ENCODE peak calls at places on chromosomes 2 and 18, in six cellular contexts. D is SK-N-SH, O is PC-3, V is neural progenitor cell, G is hepatocyte, Q is MM.1S. R is an unnamed sample.

GRCh38 chr2:227377461-227378351 is 1.4 kb downstream of the TM4SF20 start:
- DNase-seq in Q (no peak), V (no peak), D (no peak), O (no peak), G (no peak), R (no peak)

GRCh38 chr2:215435809-215436704 is at the start of gene FN1:
- DNase-seq in O (peak; percentile 82), V (peak; percentile 96), Q (peak; percentile 84), D (peak; percentile 94), G (peak; percentile 97), R (no peak)

GRCh38 chr2:100748673-100749072 is 71.3 kb upstream of the NPAS2 start:
- DNase-seq in V (no peak), D (no peak), G (no peak), O (no peak), Q (no peak), R (no peak)

GRCh38 chr2:215535726-215536125 is 99.9 kb upstream of the FN1 start:
- DNase-seq in O (peak; percentile 61), D (no peak), V (no peak), Q (no peak), G (no peak), R (no peak)

GRCh38 chr18:1930291-1931270 is 640.7 kb downstream of the METTL4 start:
- DNase-seq in G (no peak), V (no peak), D (no peak), Q (no peak), O (no peak), R (no peak)

GRCh38 chr2:55099878-55100820 is 49.9 kb upstream of the RTN4 start:
- DNase-seq in V (no peak), G (no peak), Q (no peak), D (no peak), O (peak; percentile 53), R (peak; percentile 52)

GRCh38 chr2:197249771-197250397 is 60.7 kb downstream of the ANKRD44 start:
- DNase-seq in Q (no peak), O (no peak), D (no peak), V (no peak), G (no peak), R (no peak)

GRCh38 chr2:146826388-146826787 is 1018.4 kb upstream of the ACVR2A start:
- DNase-seq in O (no peak), G (no peak), V (peak; percentile 54), Q (no peak), D (no peak), R (no peak)

DNA sequence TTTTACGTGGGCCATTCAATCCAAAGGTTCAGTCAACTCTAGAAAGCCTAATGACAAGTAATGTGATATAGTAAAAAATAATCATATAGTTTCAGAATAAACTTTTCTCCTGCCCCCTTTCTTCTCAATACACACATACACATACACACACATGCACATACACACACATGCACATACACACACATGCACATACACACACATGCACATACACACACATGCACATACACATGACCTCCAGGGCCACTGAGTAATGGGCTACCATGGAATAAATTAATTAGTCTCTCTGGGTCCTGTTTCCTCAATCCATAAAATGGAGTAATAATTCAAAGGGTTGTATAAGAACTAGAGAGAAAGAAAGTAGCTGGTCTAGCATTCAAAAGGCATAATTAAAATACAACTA is 5.4 kb upstream of the TRIB2 start:
- DNase-seq in Q (no peak), V (no peak), G (no peak), D (no peak), O (no peak), R (no peak)
- H2AFZ ChIP-seq in Q (no peak overlapping the region), V (no peak overlapping the region), G (no peak overlapping the region), D (no peak overlapping the region), O (no peak overlapping the region), R (no peak overlapping the region)

DNA sequence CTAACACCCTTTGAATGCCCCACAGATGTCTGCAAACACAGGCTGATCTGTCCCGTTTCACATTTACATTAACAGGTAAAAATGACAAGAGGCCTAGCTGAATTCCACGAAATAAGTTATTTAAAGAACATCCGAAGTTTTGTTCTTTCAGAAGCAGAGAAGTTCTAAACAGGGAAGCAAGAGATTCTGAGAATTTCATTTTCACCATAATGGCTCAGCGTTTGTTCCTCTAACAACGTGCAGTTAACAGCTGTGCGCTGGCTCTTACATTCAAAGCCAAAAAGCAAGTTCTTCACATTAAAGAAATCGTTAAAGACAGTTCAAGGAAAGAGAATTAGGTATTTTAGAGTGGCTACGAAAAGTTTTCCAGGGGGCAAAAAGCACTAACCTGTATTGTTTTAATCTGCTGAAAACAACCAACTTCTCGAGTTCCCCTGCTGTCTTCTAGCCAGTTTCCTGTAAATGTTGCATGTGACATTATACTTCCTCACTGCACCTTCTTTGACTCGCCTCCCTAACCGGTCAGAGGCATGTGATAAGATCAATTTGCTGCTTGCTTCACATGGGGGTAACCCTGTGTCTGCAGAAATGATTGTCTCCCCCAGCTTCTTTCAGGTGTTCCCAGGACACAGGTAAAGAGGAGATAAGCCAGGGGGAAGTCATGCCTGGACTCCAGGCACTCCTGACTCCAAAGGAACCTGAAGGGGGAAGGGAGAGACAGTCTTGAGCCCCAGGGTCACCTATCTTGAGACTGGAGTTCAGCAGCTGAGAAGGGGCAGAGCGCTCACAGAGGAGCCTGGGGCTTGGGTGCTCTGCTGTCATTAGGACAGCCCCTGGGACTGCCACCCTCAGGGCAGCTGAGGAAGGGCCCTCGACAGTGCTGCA is 36.8 kb upstream of the WIPF1 start:
- DNase-seq in D (no peak), O (no peak), Q (peak; percentile 68), G (no peak), V (no peak), R (peak; percentile 78)
- TF ChIP-seq EZH2phosphoT487 in D (no peak), O (no peak), Q (no peak), G (no peak), V (no peak), R (no peak)

GRCh38 chr2:142291964-142292363 is 161.1 kb upstream of the LRP1B start:
- DNase-seq in D (no peak), G (no peak), V (no peak), Q (no peak), O (peak; percentile 25), R (no peak)
- H3K4me1 ChIP-seq in D (peaks cover 6% of the 10 kb centered on the region), G (no peaks in the 10 kb centered on the region), V (no peaks in the 10 kb centered on the region), Q (no peaks in the 10 kb centered on the region), O (no peaks in the 10 kb centered on the region), R (no peaks in the 10 kb centered on the region)

GRCh38 chr2:37706784-37707183 is 35.3 kb upstream of the CDC42EP3 start:
- DNase-seq in Q (peak; percentile 38), O (no peak), D (no peak), G (no peak), V (no peak), R (no peak)
- H2AFZ ChIP-seq in Q (peak overlapping the region; percentile 51), O (no peak overlapping the region), D (peak overlapping the region; percentile 32), G (no peak overlapping the region), V (peak overlapping the region; percentile 63), R (no peak overlapping the region)

GRCh38 chr18:10140928-10141327 is 227.1 kb downstream of the VAPA start:
- DNase-seq in G (peak; percentile 81), Q (peak; percentile 57), D (no peak), V (no peak), O (peak; percentile 79), R (no peak)

GRCh38 chr18:10141559-10141958 is 227.7 kb downstream of the VAPA start:
- DNase-seq in D (no peak), Q (no peak), O (no peak), G (no peak), V (no peak), R (no peak)

GRCh38 chr18:10142056-10142455 is 228.2 kb downstream of the VAPA start:
- DNase-seq in Q (no peak), O (no peak), D (no peak), G (no peak), V (no peak), R (no peak)

GRCh38 chr18:10139783-10140410 is 226.1 kb downstream of the VAPA start:
- DNase-seq in D (no peak), G (peak; percentile 49), Q (no peak), V (no peak), O (peak; percentile 49), R (no peak)

GRCh38 chr18:10140461-10140911 is 226.7 kb downstream of the VAPA start:
- DNase-seq in V (no peak), D (no peak), G (peak; percentile 26), O (peak; percentile 46), Q (peak; percentile 42), R (no peak)
- TF ChIP-seq EZH2phosphoT487 in V (no peak), D (no peak), G (no peak), O (no peak), Q (no peak), R (no peak)

DNA sequence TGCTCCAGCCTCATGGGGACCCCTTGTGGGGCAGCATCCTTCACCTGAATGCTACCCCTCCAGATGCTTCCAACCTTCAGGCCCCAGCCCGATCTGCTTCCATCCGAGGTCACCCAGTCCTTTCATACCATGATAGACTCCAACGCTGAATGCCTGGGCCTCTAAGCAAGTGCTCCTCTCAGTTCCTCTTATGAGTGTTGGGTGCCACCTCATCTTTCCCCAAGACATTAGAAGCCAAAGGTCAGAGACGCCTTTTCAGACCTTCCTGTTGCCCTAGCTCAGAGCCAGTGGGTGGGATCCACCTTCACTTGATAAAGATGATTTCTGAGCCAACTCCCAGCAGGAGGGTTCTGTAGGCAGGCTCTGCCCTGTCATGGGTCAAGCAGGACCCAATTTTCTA is 174.5 kb upstream of the MGAT5 start:
- DNase-seq in G (no peak), V (no peak), D (no peak), Q (no peak), O (no peak), R (peak; percentile 16)
- H3K4me1 ChIP-seq in G (no peaks in the 10 kb centered on the region), V (peaks cover 3% of the 10 kb centered on the region), D (peaks cover 32% of the 10 kb centered on the region), Q (no peaks in the 10 kb centered on the region), O (peaks cover 7% of the 10 kb centered on the region), R (no peaks in the 10 kb centered on the region)

GRCh38 chr2:102463160-102463559 is 9.9 kb upstream of the SLC9A4 start:
- DNase-seq in V (no peak), D (no peak), Q (no peak), G (no peak), O (no peak), R (no peak)

GRCh38 chr2:102460467-102460866 is 12.6 kb upstream of the SLC9A4 start:
- DNase-seq in D (no peak), Q (no peak), O (no peak), V (no peak), G (no peak), R (no peak)

GRCh38 chr2:102461188-102461587 is 11.8 kb upstream of the SLC9A4 start:
- DNase-seq in O (no peak), V (no peak), Q (no peak), D (no peak), G (no peak), R (no peak)
- H2AFZ ChIP-seq in O (no peak overlapping the region), V (no peak overlapping the region), Q (no peak overlapping the region), D (no peak overlapping the region), G (no peak overlapping the region), R (no peak overlapping the region)

GRCh38 chr2:128468186-128468585 is 149.5 kb upstream of the HS6ST1 start:
- DNase-seq in D (no peak), Q (no peak), O (no peak), G (no peak), V (peak; percentile 1), R (no peak)
- TF ChIP-seq EZH2phosphoT487 in D (no peak), Q (no peak), O (no peak), G (no peak), V (no peak), R (no peak)

DNA sequence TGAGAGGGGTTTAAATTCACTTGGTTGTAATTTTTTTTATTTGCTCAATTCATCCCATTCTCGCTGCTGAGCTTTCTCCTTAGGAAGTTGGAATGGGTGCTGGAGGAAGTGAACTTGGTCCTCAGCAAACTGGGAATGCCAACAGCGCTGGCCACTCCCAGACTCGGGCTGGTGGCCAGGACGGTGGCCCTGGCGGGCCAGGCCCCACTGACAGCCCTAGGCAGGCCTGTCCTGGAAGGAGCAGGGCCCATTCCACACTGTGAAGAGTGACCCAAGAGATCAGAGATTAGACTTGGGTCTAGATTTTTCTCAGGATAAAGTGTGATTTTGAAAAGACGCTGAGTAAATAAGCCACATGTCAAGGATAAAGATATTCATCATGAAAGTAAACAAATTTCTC is 132.7 kb downstream of the HDAC4 start:
- DNase-seq in D (no peak), G (no peak), O (peak; percentile 39), V (no peak), Q (no peak), R (no peak)
- H3K4me1 ChIP-seq in D (peaks cover 83% of the 10 kb centered on the region), G (peaks cover 52% of the 10 kb centered on the region), O (peaks cover 34% of the 10 kb centered on the region), V (peaks cover 27% of the 10 kb centered on the region), Q (peaks cover 33% of the 10 kb centered on the region), R (peaks cover 35% of the 10 kb centered on the region)

R was measured in OCI-LY7.